ENCODE peak calls at places on chromosomes 2 and 18, in four cellular contexts. G is astrocyte of the spinal cord, F is RWPE1, Y is foreskin keratinocyte. D is an unnamed sample.

GRCh38 chr2:129744649-129745048 is 234.8 kb upstream of the RAB6C start:
- DNase-seq in Y (no peak), F (no peak), G (no peak), D (no peak)

GRCh38 chr18:35099911-35100310 is 58.7 kb downstream of the MAPRE2 start:
- DNase-seq in Y (peak; percentile 72), G (no peak), F (no peak), D (peak; percentile 39)

GRCh38 chr18:34709104-34709503 is 994 bp upstream of the DTNA start:
- DNase-seq in F (peak; percentile 30), G (peak; percentile 48), Y (peak; percentile 75), D (peak; percentile 80)

GRCh38 chr2:54671875-54672586 is 51.4 kb upstream of the EML6 start:
- DNase-seq in Y (no peak), G (no peak), F (no peak), D (no peak)

GRCh38 chr2:10169581-10169980 is 47.0 kb downstream of the RRM2 start:
- DNase-seq in F (no peak), Y (no peak), G (no peak), D (no peak)

GRCh38 chr2:201220102-201220570 is 37.2 kb downstream of the CASP10 start:
- DNase-seq in G (no peak), F (peak; percentile 38), Y (peak; percentile 57), D (no peak)

GRCh38 chr18:47284691-47285370 is 33.4 kb upstream of the SKOR2 start:
- DNase-seq in Y (no peak), G (no peak), F (no peak), D (no peak)

GRCh38 chr2:227378371-227378782 is 729 bp downstream of the TM4SF20 start:
- DNase-seq in Y (peak; percentile 94), F (peak; percentile 58), G (no peak), D (peak; percentile 57)

GRCh38 chr18:33928226-33928625 is 296.5 kb downstream of the NOL4 start:
- DNase-seq in F (no peak), G (peak; percentile 91), Y (no peak), D (no peak)

GRCh38 chr2:240922982-240923537 is 16.9 kb downstream of the CROCC2 start:
- DNase-seq in F (no peak), Y (no peak), G (no peak), D (no peak)

GRCh38 chr2:241036397-241036963 is 38.1 kb downstream of the SNED1 start:
- DNase-seq in F (peak; percentile 34), G (peak; percentile 20), Y (no peak), D (no peak)

GRCh38 chr2:51812138-51812866 is 780.4 kb upstream of the NRXN1 start:
- DNase-seq in G (peak; percentile 55), F (peak; percentile 2), Y (peak; percentile 28), D (peak; percentile 25)

GRCh38 chr2:112627060-112628040 is 18.4 kb upstream of the SLC20A1 start:
- DNase-seq in F (peak; percentile 84), Y (peak; percentile 95), G (peak; percentile 95), D (peak; percentile 96)

GRCh38 chr18:24016643-24017042 is 2.1 kb downstream of the TTC39C start:
- DNase-seq in G (peak; percentile 4), F (peak; percentile 34), Y (peak; percentile 26), D (no peak)

GRCh38 chr2:97699765-97700444 is 13.5 kb upstream of the ZAP70 start:
- DNase-seq in G (peak; percentile 50), F (peak; percentile 55), Y (peak; percentile 52), D (peak; percentile 60)

GRCh38 chr2:101113441-101114267 is 37.5 kb downstream of the TBC1D8 start:
- DNase-seq in G (peak; percentile 75), Y (peak; percentile 94), F (peak; percentile 94), D (peak; percentile 16)

GRCh38 chr2:146068051-146068450 is 1548.1 kb upstream of the ZEB2 start:
- DNase-seq in F (no peak), G (peak; percentile 61), Y (no peak), D (no peak)

GRCh38 chr2:8508766-8509165 is 173.1 kb upstream of the ID2 start:
- DNase-seq in G (no peak), F (no peak), Y (no peak), D (no peak)

GRCh38 chr2:234033174-234033573 is 17.3 kb upstream of the SPP2 start:
- DNase-seq in G (peak; percentile 18), Y (no peak), F (no peak), D (no peak)

GRCh38 chr2:239445771-239446524 is 45.1 kb upstream of the HDAC4 start:
- DNase-seq in F (no peak), Y (no peak), G (no peak), D (no peak)

GRCh38 chr2:170155022-170155722 is 22.8 kb upstream of the MYO3B start:
- DNase-seq in Y (no peak), F (no peak), G (peak; percentile 72), D (peak; percentile 22)

GRCh38 chr2:109098251-109098920 is 30.6 kb upstream of the SH3RF3 start:
- DNase-seq in G (peak; percentile 19), F (peak; percentile 31), Y (peak; percentile 92), D (no peak)

GRCh38 chr2:75545917-75546316 is 14.8 kb downstream of the EVA1A start:
- DNase-seq in G (no peak), Y (no peak), F (no peak), D (no peak)

GRCh38 chr2:33417093-33417492 is 59.4 kb upstream of the RASGRP3 start:
- DNase-seq in G (no peak), Y (no peak), F (no peak), D (no peak)

GRCh38 chr2:9547272-9547991 is 8.2 kb downstream of the ADAM17 start:
- DNase-seq in Y (no peak), G (peak; percentile 89), F (no peak), D (peak; percentile 48)

GRCh38 chr18:22846088-22846683 is 86.9 kb upstream of the RBBP8 start:
- DNase-seq in F (no peak), G (no peak), Y (no peak), D (no peak)

GRCh38 chr2:46276652-46277051 is 20.6 kb upstream of the EPAS1 start:
- DNase-seq in G (no peak), F (no peak), Y (no peak), D (no peak)
- TF ChIP-seq CTCF in G (peak; percentile 38), F (no peak), Y (peak; percentile 44), D (peak; percentile 64)

DNA sequence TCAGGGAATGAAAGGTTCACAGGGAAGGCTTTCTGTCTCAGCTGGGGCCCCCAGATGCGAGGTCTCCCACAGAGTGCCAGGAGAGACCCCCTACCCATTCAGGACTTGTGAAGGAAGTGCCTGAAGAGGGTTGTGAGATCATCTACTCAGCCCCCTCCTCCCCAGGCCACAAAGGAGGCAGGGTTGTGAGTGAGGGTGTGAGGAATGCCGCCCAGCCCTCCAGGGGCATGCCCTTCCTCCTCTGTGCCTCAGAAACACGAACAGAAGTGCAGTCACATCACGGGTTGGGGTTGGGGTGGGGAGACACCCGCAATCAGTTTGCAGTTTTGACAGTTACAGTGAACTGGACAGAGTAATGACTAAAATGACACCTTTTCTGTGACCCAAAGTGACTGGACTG is 5.0 kb downstream of the MAL start:
- DNase-seq in Y (no peak), G (no peak), F (no peak), D (no peak)
- TF ChIP-seq CTCF in Y (no peak), G (no peak), F (no peak), D (no peak)

GRCh38 chr2:197454923-197455322 is 1.6 kb downstream of the COQ10B start:
- DNase-seq in G (no peak), Y (no peak), F (no peak), D (no peak)

GRCh38 chr2:197453914-197454398 is 604 bp downstream of the COQ10B start:
- DNase-seq in G (peak; percentile 92), Y (no peak), F (peak; percentile 82), D (peak; percentile 91)

GRCh38 chr2:197455428-197455827 is 2.1 kb downstream of the COQ10B start:
- DNase-seq in F (no peak), G (no peak), Y (no peak), D (no peak)

GRCh38 chr2:197452754-197453122 is 614 bp upstream of the COQ10B start:
- DNase-seq in F (no peak), G (no peak), Y (no peak), D (no peak)

GRCh38 chr2:197453123-197453913 is at the start of gene COQ10B:
- DNase-seq in G (peak; percentile 100), Y (peak; percentile 98), F (peak; percentile 98), D (peak; percentile 100)
- TF ChIP-seq CTCF in G (peak; percentile 34), Y (peak; percentile 60), F (no peak), D (peak; percentile 62)

GRCh38 chr2:180983468-180984388 is 3.3 kb downstream of the UBE2E3 start:
- DNase-seq in G (peak; percentile 79), Y (peak; percentile 60), F (peak; percentile 24), D (peak; percentile 55)
- TF ChIP-seq CTCF in G (peak; percentile 47), Y (peak; percentile 62), F (peak; percentile 53), D (peak; percentile 66)

GRCh38 chr18:77068321-77068841 is 64.2 kb downstream of the MBP start:
- DNase-seq in Y (no peak), G (peak; percentile 53), F (no peak), D (peak; percentile 45)

GRCh38 chr18:77067315-77068061 is 65.1 kb downstream of the MBP start:
- DNase-seq in G (peak; percentile 96), Y (peak; percentile 72), F (peak; percentile 63), D (peak; percentile 80)

GRCh38 chr18:77069482-77069881 is 63.1 kb downstream of the MBP start:
- DNase-seq in G (no peak), F (no peak), Y (no peak), D (no peak)

GRCh38 chr18:77069931-77070330 is 62.7 kb downstream of the MBP start:
- DNase-seq in Y (no peak), F (no peak), G (no peak), D (no peak)

DNA sequence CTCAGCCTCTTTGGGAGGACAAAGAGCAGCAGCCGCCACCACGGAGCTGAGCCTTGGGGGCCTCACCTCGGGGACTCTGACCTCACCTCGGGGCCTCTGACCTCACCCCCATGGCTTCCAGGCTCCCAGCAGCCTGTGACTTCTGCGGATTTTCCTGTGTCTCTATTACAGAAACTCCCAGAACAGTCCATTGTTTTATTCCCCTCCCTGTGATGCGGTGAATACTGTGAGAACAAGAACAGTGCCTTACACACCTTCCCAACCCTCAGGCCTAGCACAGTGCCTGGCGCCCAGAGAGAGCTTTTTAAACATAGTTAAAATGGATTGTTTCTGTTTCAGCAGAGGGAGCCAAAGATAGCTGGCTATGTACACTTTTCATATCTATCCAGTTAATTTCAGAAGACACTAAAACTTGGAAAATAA is 63.7 kb downstream of the MBP start:
- DNase-seq in G (peak; percentile 40), Y (no peak), F (no peak), D (no peak)
- TF ChIP-seq CTCF in G (peak; percentile 33), Y (peak; percentile 39), F (no peak), D (peak; percentile 13)

GRCh38 chr2:85886141-85886540 is 2.6 kb downstream of the ST3GAL5 start:
- DNase-seq in F (no peak), G (no peak), Y (no peak), D (no peak)

GRCh38 chr2:85886585-85886984 is 2.2 kb downstream of the ST3GAL5 start:
- DNase-seq in G (peak; percentile 87), F (peak; percentile 77), Y (peak; percentile 80), D (peak; percentile 96)

GRCh38 chr2:85888745-85889647 is at the start of gene ST3GAL5:
- DNase-seq in Y (peak; percentile 76), F (peak; percentile 85), G (peak; percentile 83), D (peak; percentile 65)

GRCh38 chr2:85888020-85888744 is 608 bp downstream of the ST3GAL5 start:
- DNase-seq in Y (no peak), G (no peak), F (peak; percentile 20), D (no peak)

DNA sequence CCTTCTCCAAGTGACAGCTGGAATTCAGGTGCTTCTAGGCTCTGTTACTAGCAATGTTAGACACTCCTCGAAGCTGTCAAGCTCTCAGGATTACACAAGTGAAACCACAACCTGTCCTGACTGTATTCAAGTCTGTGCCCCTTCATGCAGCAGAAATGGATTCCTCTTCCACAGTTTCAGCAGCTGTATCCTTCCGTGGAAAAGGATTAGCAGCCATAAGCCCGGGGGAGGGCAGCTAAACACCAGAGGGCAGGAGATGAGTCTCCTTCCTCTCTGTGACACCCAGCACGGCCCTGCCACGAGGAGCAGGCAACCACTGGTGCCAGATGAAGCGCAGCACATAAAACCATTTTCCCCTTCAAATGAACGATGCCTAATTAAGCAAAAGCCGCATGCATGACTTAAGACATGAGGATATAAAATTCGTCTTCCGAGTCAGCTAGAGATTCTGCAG is 1.2 kb downstream of the ST3GAL5 start:
- DNase-seq in Y (peak; percentile 62), F (no peak), G (peak; percentile 24), D (peak; percentile 44)
- TF ChIP-seq CTCF in Y (peak; percentile 41), F (no peak), G (peak; percentile 29), D (peak; percentile 44)